ENCODE peak calls at places on chromosomes 5 and 9, in five cellular contexts. V is kidney, G is ovary, U is colonic mucosa, C is HCT116. X is an unnamed sample. For H3K4me1, the result is how much of the 10 kb centered on the place peaks cover.

GRCh38 chr5:108421713-108422112 is 39.8 kb upstream of the FBXL17 start:
- DNase-seq in C (no peak), V (no peak), U (no peak), G (no peak), X (no peak)

GRCh38 chr9:77865385-77865784 is 166.2 kb downstream of the GNAQ start:
- DNase-seq in G (no peak), U (peak), C (no peak), V (no peak), X (peak)

GRCh38 chr5:129204525-129204924 is 110.0 kb downstream of the ISOC1 start:
- DNase-seq in V (no peak), G (no peak), C (no peak), U (no peak), X (no peak)

GRCh38 chr5:131275996-131276535 is 12.2 kb downstream of the CDC42SE2 start:
- DNase-seq in V (no peak), C (no peak), U (no peak), G (no peak), X (no peak)

GRCh38 chr5:153654892-153655520 is 164.5 kb downstream of the GRIA1 start:
- DNase-seq in G (no peak), C (no peak), U (no peak), V (no peak), X (no peak)

GRCh38 chr9:33905137-33905536 is 88.2 kb downstream of the UBE2R2 start:
- DNase-seq in G (no peak), V (no peak), C (no peak), U (no peak), X (no peak)

GRCh38 chr9:79686381-79687130 is 114.8 kb downstream of the TLE4 start:
- DNase-seq in G (no peak), V (no peak), U (no peak), C (no peak), X (no peak)

GRCh38 chr9:84371737-84372136 is 31.2 kb upstream of the SLC28A3 start:
- DNase-seq in V (no peak), C (no peak), G (no peak), U (no peak), X (peak)

GRCh38 chr9:37732086-37732744 is 21.4 kb upstream of the TRMT10B start:
- DNase-seq in U (no peak), C (no peak), V (no peak), G (no peak), X (no peak)

DNA sequence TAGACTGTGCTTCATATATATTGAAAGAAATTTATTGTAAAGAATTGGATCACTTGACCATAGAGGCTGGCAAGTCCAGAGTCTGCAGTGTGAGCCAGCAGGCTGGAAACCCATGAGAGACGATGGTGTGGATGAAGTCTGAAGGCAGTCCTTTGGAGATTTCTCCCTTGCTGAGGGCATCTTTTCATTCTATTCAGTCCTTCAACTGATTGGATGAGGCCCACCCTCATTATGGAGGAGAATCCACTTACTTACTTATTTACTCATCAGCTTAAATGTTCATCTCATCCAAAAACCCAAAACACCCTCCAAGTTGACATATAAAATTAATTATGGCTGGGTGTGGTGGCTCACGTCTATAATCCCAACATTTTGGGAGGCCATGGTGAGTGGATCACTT is 62.1 kb downstream of the MCTP1 start:
- DNase-seq in V (no peak), C (no peak), G (no peak), U (no peak), X (no peak)
- H3K4me1 ChIP-seq in V (under half), C (under half), G (under half), U (under half), X (under half)

GRCh38 chr9:34989056-34989945 is at the start of gene DNAJB5:
- DNase-seq in U (peak), C (peak), G (peak), V (peak), X (peak)
- H3K4me1 ChIP-seq in U (under half), C (under half), G (under half), V (under half), X (under half)

GRCh38 chr9:101878734-101879133 is 140.3 kb upstream of the GRIN3A start:
- DNase-seq in V (no peak), U (no peak), G (no peak), C (no peak), X (no peak)

GRCh38 chr9:101877439-101877838 is 139.0 kb upstream of the GRIN3A start:
- DNase-seq in U (no peak), V (no peak), C (no peak), G (no peak), X (no peak)

GRCh38 chr9:101881508-101881907 is 143.1 kb upstream of the GRIN3A start:
- DNase-seq in G (no peak), U (no peak), C (no peak), V (no peak), X (no peak)

GRCh38 chr9:101880846-101881245 is 142.4 kb upstream of the GRIN3A start:
- DNase-seq in G (no peak), V (no peak), C (no peak), U (no peak), X (no peak)
- H3K4me1 ChIP-seq in G (under half), V (under half), C (under half), U (under half), X (under half)

GRCh38 chr9:121348321-121348720 is 21.7 kb downstream of the STOM start:
- DNase-seq in U (no peak), G (no peak), V (no peak), C (no peak), X (no peak)
- H3K4me1 ChIP-seq in U (under half), G (under half), V (under half), C (under half), X (under half)

GRCh38 chr9:97515662-97516061 is 14.2 kb downstream of the TMOD1 start:
- DNase-seq in V (no peak), U (no peak), C (no peak), G (no peak), X (no peak)
- H3K4me1 ChIP-seq in V (under half), U (under half), C (under half), G (under half), X (under half)

GRCh38 chr9:69578026-69578425 is 94.1 kb downstream of the APBA1 start:
- DNase-seq in G (no peak), C (no peak), U (no peak), V (no peak), X (no peak)

GRCh38 chr9:69573666-69574456 is 98.3 kb downstream of the APBA1 start:
- DNase-seq in C (no peak), V (no peak), G (no peak), U (no peak), X (no peak)

GRCh38 chr9:69579749-69580581 is 92.2 kb downstream of the APBA1 start:
- DNase-seq in G (no peak), C (no peak), U (no peak), V (no peak), X (no peak)

GRCh38 chr9:69579032-69579748 is 93.0 kb downstream of the APBA1 start:
- DNase-seq in U (no peak), V (no peak), G (no peak), C (no peak), X (no peak)

GRCh38 chr9:69577123-69577522 is 95.0 kb downstream of the APBA1 start:
- DNase-seq in V (no peak), G (no peak), U (no peak), C (no peak), X (no peak)
- H3K4me1 ChIP-seq in V (under half), G (under half), U (under half), C (under half), X (under half)

DNA sequence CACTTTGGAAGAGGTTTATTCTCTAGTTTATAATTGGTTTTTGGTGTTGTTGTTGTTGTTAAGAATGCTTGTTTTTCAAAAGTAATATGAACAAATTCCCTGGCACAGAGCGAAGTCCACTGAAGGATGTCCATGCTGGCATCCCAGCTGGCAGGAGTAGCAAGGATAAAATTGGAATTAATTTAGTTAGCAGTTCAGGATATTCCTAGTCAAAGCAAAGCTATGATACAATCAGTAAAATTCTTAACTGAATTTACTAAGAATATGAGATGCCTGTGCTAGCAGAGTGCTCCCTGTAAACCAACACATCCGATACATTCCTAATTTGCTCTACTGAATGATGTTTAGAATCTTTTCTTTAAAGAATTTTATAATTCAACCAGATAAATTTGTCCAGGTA is 161.4 kb downstream of the FANCC start:
- DNase-seq in V (no peak), U (no peak), G (no peak), C (no peak), X (no peak)
- H3K4me1 ChIP-seq in V (under half), U (under half), G (under half), C (under half), X (under half)